ENCODE peak calls at places on chromosomes 5 and 9, in seven cellular contexts. E is NCI-H1436, O is kidney tubule cell, Z is cerebellum, D is gastrocnemius medialis, S is amniotic stem cell, R is SHP77. V is an unnamed sample.

GRCh38 chr9:37061763-37062162 is 27.7 kb upstream of the PAX5 start:
- DNase-seq in E (no peak), O (peak), Z (no peak), D (no peak), S (no peak), R (no peak), V (peak)

GRCh38 chr5:107388111-107388861 is 282.5 kb downstream of the EFNA5 start:
- DNase-seq in E (no peak), O (peak), Z (no peak), D (no peak), S (peak), R (peak), V (peak)

GRCh38 chr5:63050916-63051315 is 472.3 kb downstream of the LRRC70 start:
- DNase-seq in E (no peak), O (no peak), Z (no peak), D (no peak), S (no peak), R (no peak), V (no peak)

GRCh38 chr9:126150411-126151030 is 176.1 kb upstream of the MVB12B start:
- DNase-seq in E (peak), O (peak), Z (no peak), D (no peak), S (no peak), R (peak), V (no peak)

GRCh38 chr9:124000784-124001444 is 10.7 kb upstream of the LHX2 start:
- DNase-seq in E (no peak), O (no peak), Z (no peak), D (no peak), S (no peak), R (no peak), V (no peak)

GRCh38 chr9:121372563-121373400 is 2.7 kb upstream of the STOM start:
- DNase-seq in E (no peak), O (peak), Z (no peak), D (peak), S (no peak), R (no peak), V (peak)

GRCh38 chr5:5100635-5101034 is 39.5 kb upstream of the ADAMTS16 start:
- DNase-seq in E (no peak), O (no peak), Z (no peak), D (no peak), S (no peak), R (no peak), V (no peak)

GRCh38 chr9:21974542-21975409 is 19.4 kb downstream of the CDKN2A start:
- DNase-seq in E (peak), O (peak), Z (no peak), D (no peak), S (peak), R (peak), V (peak)

V was measured in EH.